ENCODE peak calls at places on chromosomes 13 and 19, in four cellular contexts. G is body of pancreas; E is foreskin fibroblast; C is activated naive CD4-positive, alpha-beta T cell. V is an unnamed sample.
A peak's percentile ranks its signal among the peaks of the same experiment; 100 is the strongest.

GRCh38 chr19:43809762-43810696 is 7.8 kb upstream of the LYPD5 start:
- DNase-seq in G (no peak), E (peak; percentile 75), C (no peak), V (no peak)

GRCh38 chr19:51627491-51628138 is 2.6 kb downstream of the SIGLEC5 start:
- DNase-seq in G (no peak), E (no peak), C (no peak), V (no peak)

GRCh38 chr13:66343224-66343828 is 886.8 kb downstream of the PCDH9 start:
- DNase-seq in G (no peak), E (no peak), C (no peak), V (no peak)

GRCh38 chr13:49649244-49649962 is 21.1 kb downstream of the ARL11 start:
- DNase-seq in G (no peak), E (peak; percentile 56), C (no peak), V (no peak)

GRCh38 chr13:98327326-98328314 is 150.6 kb upstream of the RNF113B start:
- DNase-seq in G (no peak), E (peak; percentile 37), C (no peak), V (peak; percentile 63)

GRCh38 chr19:8310342-8311055 is 2.3 kb upstream of the CD320 start:
- DNase-seq in G (peak; percentile 6), E (no peak), C (no peak), V (peak; percentile 60)

GRCh38 chr13:99339736-99340392 is 32.7 kb upstream of the GPR183 start:
- DNase-seq in G (peak; percentile 30), E (peak; percentile 62), C (no peak), V (no peak)

GRCh38 chr13:31310781-31311180 is 111.0 kb downstream of the B3GLCT start:
- DNase-seq in G (no peak), E (peak; percentile 53), C (no peak), V (peak; percentile 81)

GRCh38 chr13:40639226-40639681 is 27.2 kb downstream of the FOXO1 start:
- DNase-seq in G (no peak), E (peak; percentile 43), C (no peak), V (no peak)

GRCh38 chr19:12496480-12496879 is 11.9 kb upstream of the ZNF709 start:
- DNase-seq in G (no peak), E (no peak), C (no peak), V (no peak)

GRCh38 chr13:25848822-25849740 is 202.7 kb downstream of the SHISA2 start:
- DNase-seq in G (no peak), E (no peak), C (no peak), V (no peak)

GRCh38 chr13:109788372-109789195 is 2.2 kb upstream of the IRS2 start:
- DNase-seq in G (no peak), E (no peak), C (no peak), V (no peak)

GRCh38 chr19:16070366-16070990 is 5.8 kb upstream of the TPM4 start:
- DNase-seq in G (peak; percentile 63), E (peak; percentile 25), C (peak; percentile 32), V (peak; percentile 88)

GRCh38 chr13:73870970-73871935 is 263.0 kb downstream of the KLF12 start:
- DNase-seq in G (no peak), E (peak; percentile 69), C (no peak), V (no peak)

GRCh38 chr13:28044608-28045007 is 55.8 kb downstream of the FLT3 start:
- DNase-seq in G (no peak), E (no peak), C (no peak), V (no peak)

GRCh38 chr13:79525458-79525857 is 44.5 kb downstream of the NDFIP2 start:
- DNase-seq in G (no peak), E (no peak), C (no peak), V (no peak)

GRCh38 chr13:75902166-75903104 is 266.3 kb downstream of the LMO7 start:
- DNase-seq in G (no peak), E (no peak), C (no peak), V (no peak)

GRCh38 chr13:28609936-28610335 is 49.0 kb upstream of the POMP start:
- DNase-seq in G (no peak), E (peak; percentile 71), C (no peak), V (no peak)

V was measured in cardiac septum.